ENCODE peak calls at places on chromosomes 16 and 17, in eight cellular contexts. I is kidney epithelial cell; E is ACHN; W is left cardiac atrium; K is activated effector memory CD4-positive, alpha-beta T cell treated with Interleukin-2 at 50 U/mL for 16 hours; F is activated naive CD8-positive, alpha-beta T cell treated with anti-CD3 and anti-CD28 coated beads, Interleukin-2, amount 50 U/mL, for 16 hours; X is uterus; Q is Ammon's horn. T is an unnamed sample.

GRCh38 chr17:61632826-61633225 is 41.8 kb upstream of the NACA2 start:
- DNase-seq in I (no peak), E (no peak), W (no peak), K (no peak), F (no peak), X (no peak), Q (no peak), T (no peak)

GRCh38 chr17:42306385-42306667 is 18.0 kb downstream of the STAT5A start:
- DNase-seq in I (no peak), E (no peak), W (no peak), K (no peak), F (no peak), X (no peak), Q (no peak), T (no peak)

GRCh38 chr16:67163164-67163902 is 1.2 kb upstream of the HSF4 start:
- DNase-seq in I (no peak), E (peak; percentile 61), W (peak; percentile 67), K (peak; percentile 44), F (no peak), X (no peak), Q (peak; percentile 89), T (peak; percentile 60)

GRCh38 chr16:68470461-68471150 is 22.3 kb upstream of the SMPD3 start:
- DNase-seq in I (no peak), E (no peak), W (no peak), K (no peak), F (no peak), X (no peak), Q (peak; percentile 78), T (no peak)

GRCh38 chr17:4949321-4950074 is 1.2 kb upstream of the PFN1 start:
- DNase-seq in I (no peak), E (peak; percentile 85), W (peak; percentile 84), K (peak; percentile 68), F (peak; percentile 55), X (peak; percentile 85), Q (no peak), T (peak; percentile 81)

GRCh38 chr17:44348234-44348987 is 3.3 kb downstream of the GRN start:
- DNase-seq in I (no peak), E (peak; percentile 49), W (no peak), K (no peak), F (no peak), X (no peak), Q (peak; percentile 83), T (no peak)

GRCh38 chr16:89344846-89345577 is 127.5 kb downstream of the ZNF778 start:
- DNase-seq in I (no peak), E (no peak), W (no peak), K (no peak), F (no peak), X (no peak), Q (no peak), T (no peak)

GRCh38 chr17:77535435-77535834 is 394.7 kb downstream of the SEC14L1 start:
- DNase-seq in I (no peak), E (no peak), W (peak; percentile 63), K (no peak), F (no peak), X (no peak), Q (no peak), T (no peak)

GRCh38 chr17:50808413-50808812 is 27.0 kb upstream of the WFIKKN2 start:
- DNase-seq in I (no peak), E (no peak), W (no peak), K (no peak), F (no peak), X (no peak), Q (no peak), T (no peak)

GRCh38 chr17:44776628-44777393 is 18.0 kb downstream of the ADAM11 start:
- DNase-seq in I (no peak), E (no peak), W (no peak), K (no peak), F (no peak), X (no peak), Q (no peak), T (no peak)

GRCh38 chr17:54180919-54181318 is 358.2 kb downstream of the KIF2B start:
- DNase-seq in I (no peak), E (no peak), W (no peak), K (no peak), F (no peak), X (no peak), Q (no peak), T (no peak)

GRCh38 chr16:57260294-57260929 is 15.4 kb downstream of the ARL2BP start:
- DNase-seq in I (peak; percentile 71), E (peak; percentile 64), W (peak; percentile 48), K (no peak), F (no peak), X (no peak), Q (peak; percentile 89), T (no peak)

GRCh38 chr16:53629607-53630312 is 73.9 kb downstream of the RPGRIP1L start:
- DNase-seq in I (no peak), E (no peak), W (no peak), K (no peak), F (no peak), X (no peak), Q (no peak), T (no peak)

GRCh38 chr17:79038545-79039135 is 14.7 kb downstream of the C1QTNF1 start:
- DNase-seq in I (no peak), E (no peak), W (peak; percentile 80), K (no peak), F (no peak), X (no peak), Q (no peak), T (no peak)

GRCh38 chr16:45454-45853 is 8.0 kb downstream of the POLR3K start:
- DNase-seq in I (no peak), E (no peak), W (no peak), K (no peak), F (no peak), X (no peak), Q (no peak), T (no peak)

GRCh38 chr17:10337976-10338375 is 34.8 kb downstream of the MYH13 start:
- DNase-seq in I (no peak), E (no peak), W (no peak), K (no peak), F (no peak), X (no peak), Q (peak; percentile 24), T (no peak)

GRCh38 chr17:51734462-51734861 is 424.1 kb downstream of the CA10 start:
- DNase-seq in I (no peak), E (peak; percentile 11), W (no peak), K (no peak), F (no peak), X (no peak), Q (no peak), T (no peak)

GRCh38 chr16:51153275-51153991 is 2.4 kb upstream of the SALL1 start:
- DNase-seq in I (no peak), E (no peak), W (no peak), K (no peak), F (no peak), X (peak; percentile 36), Q (no peak), T (no peak)

GRCh38 chr17:72349508-72350472 is 229.0 kb downstream of the SOX9 start:
- DNase-seq in I (no peak), E (no peak), W (no peak), K (no peak), F (no peak), X (no peak), Q (no peak), T (no peak)

GRCh38 chr17:57927048-57927723 is 28.0 kb downstream of the CUEDC1 start:
- DNase-seq in I (no peak), E (no peak), W (peak; percentile 66), K (no peak), F (no peak), X (no peak), Q (peak; percentile 82), T (no peak)

GRCh38 chr16:10982430-10983174 is 38.2 kb downstream of the CLEC16A start:
- DNase-seq in I (no peak), E (no peak), W (peak; percentile 34), K (no peak), F (no peak), X (no peak), Q (peak; percentile 40), T (no peak)

GRCh38 chr17:76598004-76598439 is 12.4 kb upstream of the ST6GALNAC2 start:
- DNase-seq in I (no peak), E (no peak), W (no peak), K (no peak), F (no peak), X (no peak), Q (peak; percentile 80), T (no peak)

GRCh38 chr17:79988163-79988971 is 47.3 kb downstream of the TBC1D16 start:
- DNase-seq in I (peak; percentile 25), E (peak; percentile 58), W (peak; percentile 77), K (no peak), F (no peak), X (peak; percentile 64), Q (no peak), T (no peak)

GRCh38 chr17:62650587-62650986 is 23.1 kb downstream of the MRC2 start:
- DNase-seq in I (no peak), E (no peak), W (no peak), K (no peak), F (no peak), X (no peak), Q (no peak), T (no peak)